ENCODE peak calls at places on chromosomes 2 and 18, in six cellular contexts. J is SK-N-SH, I is H1, P is HepG2, W is K562, N is GM12878. M is an unnamed sample.
A peak's percentile ranks its signal among the peaks of the same experiment; 100 is the strongest.

GRCh38 chr2:115887209-115887776 is 1444.9 kb downstream of the DPP10 start:
- DNase-seq in J (no peak), I (no peak), P (no peak), W (no peak), N (no peak), M (no peak)

GRCh38 chr2:28354920-28355520 is 37.6 kb upstream of the FOSL2 start:
- DNase-seq in J (no peak), I (no peak), P (no peak), W (no peak), N (no peak), M (no peak)

GRCh38 chr2:231360401-231360800 is 35.1 kb upstream of the B3GNT7 start:
- DNase-seq in J (no peak), I (no peak), P (no peak), W (no peak), N (no peak), M (no peak)

GRCh38 chr2:134435505-134435904 is 181.6 kb downstream of the MGAT5 start:
- DNase-seq in J (no peak), I (no peak), P (no peak), W (no peak), N (no peak), M (no peak)

GRCh38 chr2:30096451-30096850 is 50.4 kb upstream of the YPEL5 start:
- DNase-seq in J (no peak), I (no peak), P (no peak), W (no peak), N (no peak), M (no peak)

GRCh38 chr2:46294185-46294836 is 2.9 kb upstream of the EPAS1 start:
- DNase-seq in J (peak; percentile 77), I (no peak), P (no peak), W (peak; percentile 54), N (no peak), M (no peak)

GRCh38 chr2:109457366-109457765 is 156.4 kb downstream of the SEPTIN10 start:
- DNase-seq in J (no peak), I (no peak), P (no peak), W (no peak), N (no peak), M (no peak)

GRCh38 chr18:68991281-68991680 is 193.4 kb downstream of the CCDC102B start:
- DNase-seq in J (no peak), I (no peak), P (no peak), W (no peak), N (no peak), M (no peak)

GRCh38 chr2:11539317-11540147 is 5.7 kb downstream of the GREB1 start:
- DNase-seq in J (no peak), I (no peak), P (peak; percentile 96), W (no peak), N (no peak), M (no peak)

GRCh38 chr2:7634370-7634769 is 717.2 kb downstream of the RNF144A start:
- DNase-seq in J (no peak), I (no peak), P (no peak), W (no peak), N (no peak), M (no peak)

GRCh38 chr2:151961558-151961957 is 133.3 kb upstream of the ARL5A start:
- DNase-seq in J (no peak), I (no peak), P (no peak), W (no peak), N (no peak), M (no peak)

GRCh38 chr2:159124441-159124911 is 156.0 kb downstream of the TANC1 start:
- DNase-seq in J (no peak), I (no peak), P (peak; percentile 59), W (peak; percentile 82), N (no peak), M (peak; percentile 53)

GRCh38 chr2:43345391-43345813 is 119.0 kb upstream of the ZFP36L2 start:
- DNase-seq in J (peak; percentile 75), I (no peak), P (no peak), W (peak; percentile 8), N (no peak), M (no peak)

GRCh38 chr2:63049291-63050185 is 1.1 kb upstream of the OTX1 start:
- DNase-seq in J (peak; percentile 53), I (no peak), P (no peak), W (no peak), N (no peak), M (no peak)

GRCh38 chr2:105779394-105779793 is 34.7 kb downstream of the NCK2 start:
- DNase-seq in J (no peak), I (no peak), P (no peak), W (no peak), N (no peak), M (no peak)

GRCh38 chr2:198077477-198077876 is 273.1 kb downstream of the PLCL1 start:
- DNase-seq in J (no peak), I (no peak), P (no peak), W (no peak), N (no peak), M (no peak)

GRCh38 chr2:201773990-201774389 is 6.7 kb downstream of the ALS2 start:
- DNase-seq in J (no peak), I (no peak), P (no peak), W (no peak), N (no peak), M (no peak)

GRCh38 chr2:174122185-174122584 is 126.1 kb downstream of the OLA1 start:
- DNase-seq in J (no peak), I (no peak), P (no peak), W (no peak), N (no peak), M (no peak)

GRCh38 chr2:66539452-66539851 is 104.5 kb downstream of the MEIS1 start:
- DNase-seq in J (no peak), I (no peak), P (no peak), W (no peak), N (no peak), M (no peak)

GRCh38 chr2:73033142-73033765 is 38.3 kb downstream of the SFXN5 start:
- DNase-seq in J (no peak), I (no peak), P (no peak), W (peak; percentile 11), N (no peak), M (no peak)

GRCh38 chr2:235934059-235934896 is 233.9 kb downstream of the GBX2 start:
- DNase-seq in J (no peak), I (no peak), P (no peak), W (no peak), N (no peak), M (no peak)

GRCh38 chr18:45324489-45325111 is 290.7 kb upstream of the SLC14A2 start:
- DNase-seq in J (no peak), I (peak; percentile 21), P (no peak), W (no peak), N (no peak), M (no peak)

GRCh38 chr18:66141716-66142115 is 390.9 kb downstream of the CDH7 start:
- DNase-seq in J (no peak), I (no peak), P (no peak), W (no peak), N (no peak), M (no peak)

GRCh38 chr18:30328839-30329238 is 713.7 kb downstream of the DSC3 start:
- DNase-seq in J (no peak), I (no peak), P (no peak), W (no peak), N (no peak), M (no peak)

GRCh38 chr2:200962821-200963128 is 685 bp downstream of the ORC2 start:
- DNase-seq in J (no peak), I (no peak), P (no peak), W (no peak), N (no peak), M (no peak)

GRCh38 chr2:208673631-208674030 is 267.0 kb downstream of the PTH2R start:
- DNase-seq in J (no peak), I (no peak), P (no peak), W (no peak), N (no peak), M (no peak)

GRCh38 chr18:21262244-21262643 is 20.2 kb downstream of the GREB1L start:
- DNase-seq in J (no peak), I (no peak), P (no peak), W (no peak), N (no peak), M (no peak)

GRCh38 chr2:1742680-1743395 is 1.5 kb downstream of the PXDN start:
- DNase-seq in J (peak; percentile 89), I (no peak), P (no peak), W (no peak), N (no peak), M (no peak)

GRCh38 chr2:7030810-7031209 is 113.6 kb downstream of the RNF144A start:
- DNase-seq in J (no peak), I (no peak), P (no peak), W (no peak), N (no peak), M (no peak)

DNA sequence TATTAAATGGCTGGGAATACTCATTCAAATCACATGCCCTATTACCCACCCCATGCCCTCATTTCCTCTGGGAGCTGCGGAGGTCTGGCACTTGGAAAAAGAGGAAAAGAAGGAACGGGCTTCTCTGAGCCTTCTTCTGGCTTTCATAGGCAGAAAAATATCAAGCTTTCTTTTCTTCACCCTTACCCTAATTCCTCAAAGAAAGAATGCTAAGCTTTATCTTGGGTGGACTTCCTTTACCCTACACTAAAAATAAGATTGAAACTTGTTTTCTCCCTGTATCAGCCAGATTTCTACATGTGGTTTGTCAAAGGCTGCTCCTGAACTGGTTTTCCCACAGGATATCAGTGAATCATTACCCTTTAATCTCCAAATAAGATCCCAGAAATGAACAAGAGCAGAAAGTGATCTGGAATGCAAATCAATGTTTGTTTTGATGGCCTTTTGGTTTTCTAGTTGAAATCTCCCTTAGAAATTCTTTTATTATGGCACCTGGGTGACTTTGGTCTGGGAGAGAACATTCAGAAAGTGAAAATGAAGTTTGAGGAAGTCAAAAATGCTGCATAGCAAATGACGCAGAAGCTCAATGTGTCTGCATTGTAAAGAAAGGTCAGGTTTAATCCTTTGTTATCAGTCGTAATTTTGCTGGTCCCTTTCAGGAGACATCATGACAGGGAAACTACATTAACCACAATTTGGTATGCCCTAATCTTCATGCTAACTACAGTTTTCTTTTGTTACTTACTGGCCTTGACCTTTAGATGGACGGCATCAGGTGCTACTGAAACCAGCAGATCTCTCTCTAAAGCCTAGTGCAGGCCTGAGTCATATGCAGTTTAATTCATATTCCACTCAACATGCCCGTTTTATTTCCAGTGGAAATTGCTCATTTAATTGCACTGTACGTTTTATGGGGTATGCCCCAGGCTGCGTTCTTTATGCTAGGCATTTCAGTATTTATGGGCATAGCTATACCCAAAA is 46.6 kb upstream of the HNRNPA3 start:
- DNase-seq in J (no peak), I (no peak), P (peak; percentile 91), W (peak; percentile 41), N (peak; percentile 81), M (peak; percentile 24)
- TF ChIP-seq POLR2AphosphoS5 in J (no peak), I (no peak), P (peak; percentile 32), W (no peak), N (no peak), M (no peak)

GRCh38 chr2:99602475-99602874 is 112.7 kb upstream of the REV1 start:
- DNase-seq in J (no peak), I (no peak), P (no peak), W (no peak), N (no peak), M (no peak)
- TF ChIP-seq GABPA in J (no peak), I (no peak), P (no peak), W (no peak), N (no peak), M (no peak)

GRCh38 chr2:224039080-224039769 is at the start of gene SERPINE2:
- DNase-seq in J (peak; percentile 82), I (no peak), P (no peak), W (no peak), N (no peak), M (no peak)
- TF ChIP-seq POLR2AphosphoS5 in J (peak; percentile 67), I (peak; percentile 31), P (no peak), W (no peak), N (no peak), M (no peak)

GRCh38 chr2:160893581-160893980 is 266.6 kb upstream of the TANK start:
- DNase-seq in J (no peak), I (no peak), P (no peak), W (no peak), N (no peak), M (no peak)
- TF ChIP-seq GABPA in J (no peak), I (no peak), P (no peak), W (no peak), N (no peak), M (no peak)

M was measured in HL-60.